ENCODE peak calls at places on chromosomes 11 and 22, in four cellular contexts. K, G, I and Y are unnamed samples.

GRCh38 chr11:134040386-134041297 is 28.2 kb upstream of the JAM3 start:
- DNase-seq in K (no peak), G (peak), I (no peak), Y (no peak)

GRCh38 chr22:35733742-35734516 is 16.3 kb downstream of the APOL5 start:
- DNase-seq in K (peak), G (no peak), I (no peak), Y (no peak)

GRCh38 chr22:43088616-43088978 is 594 bp downstream of the TTLL1 start:
- DNase-seq in K (peak), G (no peak), I (no peak), Y (no peak)

GRCh38 chr11:12199231-12199948 is 89.0 kb downstream of the MICAL2 start:
- DNase-seq in K (no peak), G (no peak), I (no peak), Y (no peak)

GRCh38 chr22:44567846-44568493 is 69.9 kb upstream of the RTL6 start:
- DNase-seq in K (peak), G (peak), I (no peak), Y (peak)

GRCh38 chr11:8040261-8040920 is 40.6 kb upstream of the TUB start:
- DNase-seq in K (no peak), G (no peak), I (no peak), Y (no peak)

GRCh38 chr11:20125927-20126326 is 34.3 kb downstream of the DBX1 start:
- DNase-seq in K (peak), G (peak), I (peak), Y (no peak)

GRCh38 chr11:16028406-16028805 is 327.9 kb downstream of the SOX6 start:
- DNase-seq in K (no peak), G (peak), I (no peak), Y (no peak)

GRCh38 chr11:35621620-35622019 is 3.4 kb downstream of the FJX1 start:
- DNase-seq in K (peak), G (no peak), I (no peak), Y (no peak)

GRCh38 chr11:44634401-44635281 is 69.2 kb downstream of the CD82 start:
- DNase-seq in K (peak), G (peak), I (peak), Y (peak)

GRCh38 chr11:69238562-69239319 is 55.2 kb upstream of the MYEOV start:
- DNase-seq in K (no peak), G (no peak), I (no peak), Y (no peak)

GRCh38 chr22:42889290-42889689 is 32.2 kb upstream of the ARFGAP3 start:
- DNase-seq in K (no peak), G (no peak), I (no peak), Y (no peak)

GRCh38 chr22:24181996-24182560 is 791 bp downstream of the SUSD2 start:
- DNase-seq in K (no peak), G (no peak), I (no peak), Y (no peak)

GRCh38 chr11:111069076-111069475 is 176.4 kb upstream of the POU2AF2 start:
- DNase-seq in K (peak), G (peak), I (no peak), Y (no peak)

GRCh38 chr11:103800406-103801114 is 235.9 kb upstream of the DDI1 start:
- DNase-seq in K (peak), G (no peak), I (no peak), Y (no peak)

GRCh38 chr11:63945482-63946163 is 6.8 kb downstream of the NAA40 start:
- DNase-seq in K (peak), G (peak), I (peak), Y (no peak)

GRCh38 chr11:25587496-25587895 is 744.4 kb upstream of the ANO3 start:
- DNase-seq in K (peak), G (no peak), I (no peak), Y (no peak)

GRCh38 chr11:35214181-35214770 is 75.3 kb downstream of the CD44 start:
- DNase-seq in K (no peak), G (no peak), I (no peak), Y (no peak)

GRCh38 chr11:1937616-1938342 is 9.4 kb upstream of the MRPL23 start:
- DNase-seq in K (no peak), G (no peak), I (no peak), Y (no peak)

GRCh38 chr11:33321483-33321882 is 64.3 kb downstream of the HIPK3 start:
- DNase-seq in K (no peak), G (no peak), I (no peak), Y (no peak)

GRCh38 chr22:24284747-24285203 is 14.1 kb downstream of the SPECC1L start:
- DNase-seq in K (peak), G (peak), I (no peak), Y (no peak)

GRCh38 chr11:2587976-2588748 is 111.6 kb downstream of the KCNQ1OT1 start:
- DNase-seq in K (no peak), G (no peak), I (no peak), Y (peak)

GRCh38 chr11:78417888-78418583 is 416 bp upstream of the GAB2 start:
- DNase-seq in K (peak), G (peak), I (peak), Y (peak)

GRCh38 chr22:35355744-35356420 is 25.0 kb upstream of the HMOX1 start:
- DNase-seq in K (peak), G (peak), I (no peak), Y (no peak)

GRCh38 chr11:12712132-12712531 is 37.9 kb downstream of the TEAD1 start:
- DNase-seq in K (no peak), G (no peak), I (no peak), Y (no peak)

GRCh38 chr11:69280451-69280850 is 13.5 kb upstream of the MYEOV start:
- DNase-seq in K (peak), G (peak), I (peak), Y (no peak)

GRCh38 chr11:70719516-70719915 is 321.2 kb downstream of the CTTN start:
- DNase-seq in K (no peak), G (no peak), I (no peak), Y (no peak)

GRCh38 chr22:31206896-31207687 is 5.0 kb upstream of the LIMK2 start:
- DNase-seq in K (peak), G (no peak), I (peak), Y (no peak)

GRCh38 chr11:15276616-15277015 is 161.9 kb downstream of the INSC start:
- DNase-seq in K (peak), G (peak), I (no peak), Y (no peak)

GRCh38 chr11:106786251-106786650 is 232.0 kb downstream of the GUCY1A2 start:
- DNase-seq in K (peak), G (no peak), I (no peak), Y (no peak)

GRCh38 chr11:116688202-116688540 is 84.6 kb downstream of the BUD13 start:
- DNase-seq in K (no peak), G (no peak), I (no peak), Y (no peak)

GRCh38 chr11:21838422-21838821 is 354.5 kb upstream of the ANO5 start:
- DNase-seq in K (no peak), G (no peak), I (no peak), Y (no peak)

GRCh38 chr11:110087820-110088534 is 5.2 kb upstream of the ZC3H12C start:
- DNase-seq in K (peak), G (peak), I (no peak), Y (no peak)

GRCh38 chr11:88508808-88509581 is 171.5 kb upstream of the CTSC start:
- DNase-seq in K (no peak), G (no peak), I (no peak), Y (no peak)

DNA sequence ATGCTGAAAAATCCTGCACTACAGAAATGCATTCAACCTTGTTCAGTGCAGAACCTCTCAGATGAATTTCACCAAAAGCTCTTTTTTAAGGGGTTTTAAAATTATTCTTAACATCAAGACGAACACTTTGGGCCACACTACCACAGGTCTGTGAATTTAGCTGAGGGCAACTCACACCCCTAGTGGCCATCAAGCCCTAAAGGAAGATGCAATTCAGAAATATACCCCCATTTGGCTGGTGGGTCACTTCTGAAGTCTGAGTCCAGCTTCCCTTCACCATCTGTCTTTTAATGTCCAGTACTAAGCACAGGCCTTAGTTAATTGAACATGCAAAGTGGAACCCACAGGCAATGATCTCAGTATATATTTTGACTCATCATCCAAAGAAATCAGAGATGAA is 50.5 kb downstream of the FAM76B start:
- DNase-seq in K (no peak), G (no peak), I (no peak), Y (no peak)
- TF ChIP-seq CTCF in K (peak), G (no peak), I (no peak), Y (no peak)

GRCh38 chr11:114257621-114258558 is 38.3 kb upstream of the NNMT start:
- DNase-seq in K (no peak), G (no peak), I (no peak), Y (no peak)
- TF ChIP-seq CTCF in K (peak), G (no peak), I (no peak), Y (no peak)

GRCh38 chr11:125313271-125314222 is 149.0 kb downstream of the PKNOX2 start:
- DNase-seq in K (peak), G (peak), I (no peak), Y (no peak)

GRCh38 chr11:125314264-125315087 is 149.9 kb downstream of the PKNOX2 start:
- DNase-seq in K (peak), G (no peak), I (no peak), Y (no peak)

GRCh38 chr11:125315088-125315740 is 150.7 kb downstream of the PKNOX2 start:
- DNase-seq in K (peak), G (peak), I (no peak), Y (no peak)

GRCh38 chr11:125312391-125312790 is 147.8 kb downstream of the PKNOX2 start:
- DNase-seq in K (no peak), G (no peak), I (no peak), Y (no peak)

DNA sequence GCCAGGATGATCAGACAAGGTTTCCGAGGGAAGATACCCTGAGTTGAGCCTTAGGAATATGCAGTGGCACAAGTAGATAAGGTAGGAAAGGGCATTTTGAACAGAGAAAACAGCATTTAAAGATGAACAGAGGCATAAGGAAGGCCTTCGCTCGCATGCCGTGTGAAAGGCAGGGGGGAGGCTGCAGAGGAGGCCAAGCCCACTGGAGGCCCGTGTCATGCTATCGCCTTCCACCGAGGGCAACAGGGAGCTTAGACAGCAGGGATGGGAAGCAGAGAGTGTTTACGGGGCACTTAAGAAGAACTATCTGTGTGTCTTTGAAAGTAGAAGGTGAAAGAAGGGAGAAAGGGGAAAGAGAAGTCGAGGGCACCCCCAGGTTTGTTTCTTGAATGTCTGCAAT is 148.3 kb downstream of the PKNOX2 start:
- DNase-seq in K (no peak), G (no peak), I (no peak), Y (no peak)
- TF ChIP-seq CTCF in K (no peak), G (no peak), I (no peak), Y (no peak)

DNA sequence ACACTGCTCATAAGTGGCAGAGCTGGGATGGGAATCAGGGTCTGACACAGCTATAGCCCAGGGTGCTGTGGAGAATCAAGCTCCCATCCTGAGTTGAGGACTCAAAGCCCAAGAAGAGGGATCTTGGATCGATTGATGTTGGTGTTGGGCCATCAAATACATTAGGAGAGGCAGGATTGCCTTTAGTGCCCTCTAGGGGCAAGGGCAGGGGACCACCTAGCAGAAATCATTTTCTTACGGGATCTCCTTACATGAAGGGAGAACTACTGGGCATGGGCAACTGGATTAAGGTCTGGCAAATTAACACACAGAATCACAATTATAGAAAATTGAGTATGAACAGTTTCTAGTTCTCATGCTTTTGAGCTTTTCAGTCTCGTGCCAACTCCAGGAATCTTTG is 24.9 kb upstream of the EMSY start:
- DNase-seq in K (no peak), G (no peak), I (peak), Y (no peak)
- TF ChIP-seq CTCF in K (peak), G (peak), I (no peak), Y (no peak)

DNA sequence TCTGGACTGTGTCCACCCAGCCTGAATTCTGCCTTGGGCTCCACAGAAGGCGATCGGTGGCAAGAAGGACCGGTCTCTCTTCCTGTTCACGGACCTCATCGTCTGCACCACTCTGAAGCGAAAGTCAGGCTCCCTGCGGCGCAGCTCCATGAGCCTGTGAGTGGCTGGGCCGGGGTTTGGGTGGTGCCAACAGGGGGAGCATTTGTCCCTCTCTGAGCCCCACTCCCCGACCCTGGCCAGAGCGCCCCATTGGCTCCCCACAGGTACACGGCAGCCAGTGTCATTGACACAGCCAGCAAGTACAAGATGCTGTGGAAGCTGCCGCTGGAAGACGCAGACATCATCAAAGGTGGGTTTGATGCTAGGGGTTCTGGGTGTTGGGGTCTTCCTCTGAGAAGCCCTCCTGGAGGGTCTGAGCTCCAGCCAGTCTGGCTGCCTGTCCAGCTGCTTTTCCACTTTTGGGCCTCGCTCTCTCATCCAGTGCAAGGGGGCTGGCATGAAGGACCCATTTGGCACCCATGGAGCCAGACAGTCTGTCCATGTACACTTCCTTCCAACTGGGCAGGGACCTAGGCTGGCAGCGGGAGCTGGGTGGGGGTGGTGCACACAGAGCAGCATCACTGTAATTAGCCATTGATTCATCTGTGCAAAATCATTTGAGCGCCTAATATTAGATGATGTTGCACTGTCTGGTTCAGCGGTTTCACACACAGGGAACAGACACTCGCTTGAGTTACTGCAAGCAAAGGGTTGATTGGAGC is 19.0 kb upstream of the RELT start:
- DNase-seq in K (no peak), G (no peak), I (no peak), Y (no peak)
- TF ChIP-seq CTCF in K (no peak), G (no peak), I (no peak), Y (no peak)

GRCh38 chr11:120622189-120622912 is 110.8 kb downstream of the GRIK4 start:
- DNase-seq in K (no peak), G (no peak), I (no peak), Y (no peak)
- TF ChIP-seq CTCF in K (no peak), G (no peak), I (no peak), Y (no peak)